ENCODE peak calls at places on chromosomes 13 and 19, in six cellular contexts. F is vagina; O is left lung; N is CD8-positive, alpha-beta T cell; G is RWPE1; L is endothelial cell. C is an unnamed sample.
A peak's percentile ranks its signal among the peaks of the same experiment; 100 is the strongest.

GRCh38 chr13:73714522-73714921 is 419.7 kb downstream of the KLF12 start:
- DNase-seq in G (no peak), L (no peak), F (no peak), O (no peak), N (no peak), C (no peak)

GRCh38 chr19:39409207-39409885 is 2.7 kb downstream of the ZFP36 start:
- DNase-seq in L (peak; percentile 62), F (peak; percentile 98), G (peak; percentile 92), O (peak; percentile 95), N (peak; percentile 95), C (peak; percentile 60)

GRCh38 chr19:3644351-3645066 is 17.9 kb upstream of the CACTIN start:
- DNase-seq in F (no peak), L (no peak), O (no peak), G (no peak), N (no peak), C (peak; percentile 63)

GRCh38 chr19:33194527-33194883 is 375 bp downstream of the LRP3 start:
- DNase-seq in G (no peak), F (no peak), O (no peak), L (no peak), N (no peak), C (no peak)

GRCh38 chr19:49549045-49549444 is 21.2 kb downstream of the RCN3 start:
- DNase-seq in F (no peak), G (no peak), N (no peak), O (no peak), L (no peak), C (no peak)

GRCh38 chr19:35090160-35090794 is 25.3 kb upstream of the FXYD3 start:
- DNase-seq in G (peak; percentile 88), L (peak; percentile 60), F (no peak), O (no peak), N (peak; percentile 43), C (peak; percentile 44)

GRCh38 chr13:75375329-75375728 is 106.6 kb downstream of the TBC1D4 start:
- DNase-seq in L (no peak), F (no peak), G (no peak), O (no peak), N (no peak), C (no peak)

GRCh38 chr13:46386996-46387851 is at the start of gene RUBCNL:
- DNase-seq in O (peak; percentile 58), N (peak; percentile 15), L (peak; percentile 17), F (no peak), G (peak; percentile 75), C (peak; percentile 27)

GRCh38 chr19:1252221-1252817 is 3.9 kb downstream of the MIDN start:
- DNase-seq in L (peak; percentile 38), F (no peak), G (peak; percentile 54), O (peak; percentile 93), N (peak; percentile 69), C (peak; percentile 96)

GRCh38 chr13:99471231-99472202 is 29.8 kb upstream of the TM9SF2 start:
- DNase-seq in N (no peak), F (no peak), O (no peak), L (no peak), G (no peak), C (peak; percentile 27)

GRCh38 chr19:4095488-4095844 is 28.5 kb downstream of the MAP2K2 start:
- DNase-seq in L (no peak), O (no peak), N (no peak), G (no peak), F (no peak), C (no peak)

GRCh38 chr19:40519352-40520322 is 52.8 kb downstream of the SPTBN4 start:
- DNase-seq in F (no peak), G (no peak), N (no peak), O (no peak), L (peak; percentile 23), C (peak; percentile 45)

DNA sequence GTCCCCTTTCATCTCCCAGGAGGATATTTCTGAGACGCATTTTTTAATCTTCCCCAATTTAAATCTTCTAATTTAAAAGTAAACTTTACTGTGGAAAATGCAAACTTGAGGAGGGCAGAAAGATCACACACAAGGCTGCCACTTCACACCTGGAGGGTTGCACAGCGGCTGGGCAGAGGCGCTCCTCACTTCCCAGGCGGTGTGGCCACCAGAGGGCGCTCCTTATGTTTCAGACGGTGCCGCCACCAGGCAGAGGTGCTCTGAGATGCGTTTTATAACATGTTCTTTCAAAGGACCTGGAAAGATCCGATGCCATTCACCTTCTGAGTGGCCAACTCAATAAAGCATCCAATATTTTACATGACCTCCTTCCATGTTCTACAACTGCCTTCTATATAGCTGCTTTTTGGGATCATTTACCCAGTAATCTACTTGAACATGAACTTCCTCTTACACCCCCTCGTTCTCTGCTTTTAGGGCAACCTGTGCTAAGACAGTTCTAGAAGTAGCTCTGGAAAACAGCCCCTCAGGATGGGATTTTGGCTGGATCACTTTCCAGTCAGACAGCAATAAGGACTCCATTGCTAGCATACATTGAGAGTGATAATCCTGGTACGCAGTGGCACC is 14.8 kb upstream of the MTUS2 start:
- DNase-seq in O (no peak), G (no peak), L (peak; percentile 59), N (no peak), F (no peak), C (no peak)
- TF ChIP-seq CTCF in O (peak; percentile 12), G (peak; percentile 41), L (peak; percentile 68), N (no peak), F (no peak), C (no peak)

DNA sequence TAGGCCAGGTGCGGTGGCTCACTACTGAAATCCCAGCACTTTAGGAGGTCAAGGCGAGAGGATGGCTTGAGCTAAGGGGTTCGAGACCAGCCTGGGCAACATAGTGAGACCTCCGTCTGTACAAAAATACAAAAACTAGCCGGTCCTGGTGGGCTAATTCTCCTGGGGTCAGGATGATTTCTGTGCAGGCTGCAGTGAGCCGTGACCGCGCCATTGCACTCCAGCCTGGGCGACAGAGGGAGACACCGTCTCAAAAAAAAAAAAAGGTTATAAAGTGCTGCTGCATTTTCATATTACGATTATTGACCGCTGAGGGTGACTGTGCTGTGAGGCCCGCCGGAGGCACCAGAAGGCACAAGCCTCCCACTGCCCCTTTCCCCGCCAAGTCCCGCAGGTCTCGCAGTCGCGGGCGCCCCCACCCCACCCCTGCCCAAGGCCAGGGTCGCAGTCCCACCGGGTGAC is 477 bp upstream of the PLEKHF1 start:
- DNase-seq in L (no peak), G (no peak), F (no peak), N (no peak), O (no peak), C (no peak)
- TF ChIP-seq CTCF in L (no peak), G (no peak), F (no peak), N (no peak), O (no peak), C (no peak)

GRCh38 chr13:101576977-101577376 is 124.5 kb downstream of the ITGBL1 start:
- DNase-seq in O (no peak), G (no peak), N (no peak), F (no peak), L (no peak), C (no peak)
- TF ChIP-seq CTCF in O (no peak), G (no peak), N (no peak), F (no peak), L (no peak), C (no peak)

GRCh38 chr13:110518571-110518970 is 43.0 kb downstream of the RAB20 start:
- DNase-seq in O (no peak), N (no peak), F (no peak), G (no peak), L (no peak), C (no peak)

GRCh38 chr13:110519046-110519445 is 42.5 kb downstream of the RAB20 start:
- DNase-seq in L (no peak), G (no peak), O (no peak), N (no peak), F (no peak), C (no peak)

GRCh38 chr13:110519506-110519905 is 42.0 kb downstream of the RAB20 start:
- DNase-seq in O (no peak), G (no peak), L (no peak), N (no peak), F (no peak), C (no peak)

GRCh38 chr13:110517505-110518149 is 43.9 kb downstream of the RAB20 start:
- DNase-seq in L (no peak), N (no peak), O (no peak), F (no peak), G (no peak), C (no peak)

GRCh38 chr13:110518150-110518525 is 43.4 kb downstream of the RAB20 start:
- DNase-seq in F (no peak), N (no peak), O (no peak), G (no peak), L (no peak), C (no peak)
- TF ChIP-seq CTCF in F (no peak), N (no peak), O (no peak), G (no peak), L (no peak), C (no peak)

GRCh38 chr19:13035820-13036365 is 40.6 kb downstream of the NFIX start:
- DNase-seq in L (no peak), F (no peak), O (no peak), N (no peak), G (no peak), C (no peak)
- TF ChIP-seq CTCF in L (no peak), F (no peak), O (no peak), N (no peak), G (no peak), C (no peak)

GRCh38 chr13:66691149-66691548 is 539.0 kb downstream of the PCDH9 start:
- DNase-seq in O (no peak), N (no peak), L (no peak), F (no peak), G (no peak), C (no peak)
- TF ChIP-seq CTCF in O (no peak), N (no peak), L (no peak), F (no peak), G (no peak), C (no peak)

DNA sequence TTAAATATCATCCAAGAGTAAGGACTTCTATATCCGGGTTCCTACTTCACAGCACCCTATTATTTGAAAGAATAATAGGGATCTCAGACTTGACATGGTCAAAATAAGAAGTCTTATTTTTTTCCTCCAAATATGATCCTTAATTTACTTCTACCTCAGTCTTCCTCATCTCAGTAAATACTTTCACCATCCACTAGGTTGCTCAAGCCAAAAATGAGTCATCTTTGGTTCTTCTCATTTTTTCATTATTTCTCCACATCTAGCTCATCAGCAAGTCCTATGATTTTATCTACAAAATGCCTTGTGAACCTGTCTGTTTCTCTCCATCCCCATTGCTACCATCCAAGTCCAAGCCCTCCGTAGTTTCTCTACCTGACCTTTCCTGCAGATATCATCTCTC is 121.9 kb upstream of the GJB6 start:
- DNase-seq in G (no peak), O (no peak), F (no peak), N (no peak), L (no peak), C (peak; percentile 58)
- TF ChIP-seq CTCF in G (no peak), O (no peak), F (no peak), N (no peak), L (peak; percentile 29), C (no peak)

C was measured in fibroblast of lung.